ENCODE peak calls at places on chromosomes 4 and X, in eight cellular contexts. R, Z, V, M, C, N, O and P are unnamed samples.

GRCh38 chrX:153214934-153215333 is 35.9 kb downstream of the MAGEA1 start:
- DNase-seq in M (no peak), R (no peak), O (no peak), Z (no peak), N (no peak), C (no peak), V (no peak), P (no peak)

GRCh38 chrX:19647159-19647558 is 131.9 kb upstream of the MAP3K15 start:
- DNase-seq in M (no peak), N (no peak), V (no peak), C (no peak), O (no peak), R (no peak), Z (no peak), P (no peak)

GRCh38 chr4:79862842-79863241 is 210.2 kb downstream of the ANTXR2 start:
- DNase-seq in N (no peak), R (no peak), Z (no peak), O (no peak), V (no peak), M (no peak), C (no peak), P (no peak)

GRCh38 chr4:1198070-1198844 is 25.9 kb upstream of the SPON2 start:
- DNase-seq in V (peak; percentile 50), Z (no peak), R (no peak), M (no peak), O (no peak), N (no peak), C (no peak), P (no peak)

GRCh38 chrX:23779025-23779424 is 3.9 kb upstream of the SAT1 start:
- DNase-seq in V (no peak), O (no peak), N (no peak), C (no peak), M (no peak), R (no peak), Z (no peak), P (no peak)

GRCh38 chr4:64774626-64775025 is 365.4 kb upstream of the TECRL start:
- DNase-seq in M (no peak), O (no peak), R (no peak), Z (no peak), N (no peak), C (no peak), V (no peak), P (no peak)

GRCh38 chr4:36290641-36291040 is 9.2 kb downstream of the DTHD1 start:
- DNase-seq in V (no peak), R (no peak), N (no peak), Z (no peak), O (no peak), C (no peak), M (no peak), P (no peak)

GRCh38 chrX:134760671-134761070 is 102.4 kb upstream of the PLAC1 start:
- DNase-seq in M (no peak), N (no peak), C (no peak), V (no peak), Z (no peak), R (no peak), O (no peak), P (no peak)

GRCh38 chrX:9681422-9681821 is 84.2 kb downstream of the GPR143 start:
- DNase-seq in V (no peak), C (no peak), R (no peak), O (no peak), Z (no peak), N (no peak), M (no peak), P (no peak)

GRCh38 chr4:86449746-86450145 is 89.9 kb upstream of the MAPK10 start:
- DNase-seq in C (no peak), O (no peak), N (no peak), R (no peak), Z (no peak), V (no peak), M (no peak), P (no peak)

GRCh38 chr4:124913237-124913636 is 200.7 kb upstream of the ANKRD50 start:
- DNase-seq in O (no peak), Z (no peak), M (no peak), C (no peak), N (no peak), R (no peak), V (no peak), P (no peak)

GRCh38 chr4:150867148-150867547 is 147.9 kb downstream of the LRBA start:
- DNase-seq in Z (peak; percentile 59), M (no peak), O (peak; percentile 91), C (no peak), N (no peak), V (no peak), R (peak; percentile 31), P (peak; percentile 22)

GRCh38 chr4:173448103-173448502 is 49.2 kb upstream of the SCRG1 start:
- DNase-seq in Z (peak; percentile 69), C (no peak), N (no peak), R (no peak), O (no peak), V (peak; percentile 21), M (peak; percentile 65), P (no peak)

GRCh38 chr4:53676402-53676871 is 85.2 kb upstream of the LNX1 start:
- DNase-seq in N (no peak), R (no peak), O (no peak), C (no peak), M (no peak), V (no peak), Z (no peak), P (no peak)

GRCh38 chr4:109256847-109257246 is 45.6 kb downstream of the COL25A1 start:
- DNase-seq in M (no peak), Z (no peak), R (no peak), N (no peak), O (no peak), C (no peak), V (no peak), P (no peak)

GRCh38 chr4:174210354-174210753 is 73.1 kb downstream of the FBXO8 start:
- DNase-seq in C (no peak), O (no peak), N (no peak), V (no peak), Z (no peak), R (no peak), M (no peak), P (no peak)

GRCh38 chrX:41963348-41963747 is 40.0 kb upstream of the CASK start:
- DNase-seq in O (no peak), M (no peak), N (no peak), V (no peak), R (no peak), Z (no peak), C (no peak), P (no peak)

GRCh38 chrX:17527135-17527701 is 152.2 kb downstream of the NHS start:
- DNase-seq in O (no peak), C (peak; percentile 26), M (no peak), R (peak; percentile 8), Z (no peak), N (peak; percentile 79), V (peak; percentile 26), P (no peak)

GRCh38 chr4:164977243-164978164 is at the start of gene TRIM61:
- DNase-seq in N (peak; percentile 67), C (no peak), O (peak; percentile 64), V (peak; percentile 58), M (peak; percentile 40), Z (no peak), R (no peak), P (peak; percentile 75)

GRCh38 chrX:47047989-47048388 is 30.3 kb upstream of the RGN start:
- DNase-seq in O (peak; percentile 0), N (no peak), C (no peak), Z (no peak), R (no peak), V (no peak), M (no peak), P (no peak)